ENCODE peak calls at places on chromosomes 16 and 17, in four cellular contexts. H is heart left ventricle, L is myocyte, P is ureter. A is an unnamed sample.

GRCh38 chr17:18141210-18141803 is 32.8 kb downstream of the MYO15A start:
- DNase-seq in H (peak; percentile 27), L (peak; percentile 70), P (no peak), A (peak; percentile 52)

GRCh38 chr16:11245988-11246387 is 10.0 kb downstream of the SOCS1 start:
- DNase-seq in H (no peak), L (no peak), P (no peak), A (no peak)

GRCh38 chr17:81197831-81198490 is 24.8 kb downstream of the CEP131 start:
- DNase-seq in H (no peak), L (no peak), P (no peak), A (no peak)

GRCh38 chr16:51818342-51818944 is 667.4 kb upstream of the SALL1 start:
- DNase-seq in H (no peak), L (peak; percentile 75), P (peak; percentile 54), A (peak; percentile 66)

GRCh38 chr17:64741924-64742670 is 80.0 kb upstream of the SMURF2 start:
- DNase-seq in H (peak; percentile 43), L (peak; percentile 77), P (peak; percentile 61), A (peak; percentile 59)

GRCh38 chr17:29918922-29919856 is 10.8 kb downstream of the SSH2 start:
- DNase-seq in H (no peak), L (peak; percentile 34), P (no peak), A (peak; percentile 17)

GRCh38 chr17:60534613-60535157 is 8.6 kb upstream of the APPBP2 start:
- DNase-seq in H (no peak), L (no peak), P (no peak), A (no peak)

GRCh38 chr17:45270828-45271418 is 9.0 kb upstream of the SPATA32 start:
- DNase-seq in H (no peak), L (peak; percentile 13), P (no peak), A (no peak)

GRCh38 chr17:18371455-18371854 is 6.1 kb upstream of the EVPLL start:
- DNase-seq in H (no peak), L (no peak), P (no peak), A (no peak)

GRCh38 chr17:50219345-50219744 is 17.9 kb upstream of the COL1A1 start:
- DNase-seq in H (no peak), L (peak; percentile 63), P (no peak), A (peak; percentile 91)

GRCh38 chr17:77209330-77209748 is 68.6 kb downstream of the SEC14L1 start:
- DNase-seq in H (no peak), L (no peak), P (no peak), A (no peak)

GRCh38 chr16:74296120-74296464 is 522 bp upstream of the PSMD7 start:
- DNase-seq in H (no peak), L (no peak), P (no peak), A (no peak)

GRCh38 chr17:48997103-48997826 is at the start of gene IGF2BP1:
- DNase-seq in H (no peak), L (peak; percentile 72), P (peak; percentile 32), A (peak; percentile 69)

GRCh38 chr17:74415608-74416396 is 16.1 kb upstream of the GPRC5C start:
- DNase-seq in H (no peak), L (no peak), P (no peak), A (no peak)